ENCODE peak calls at places on chromosomes 7 and 10, in nine cellular contexts. One of them, this sample, is unnamed. For H3K4me1, the result is how much of the 10 kb centered on the place peaks cover.

GRCh38 chr7:94146408-94146807 is 142.3 kb upstream of the BET1 start:
- DNase-seq in aorta: no peak
- DNase-seq in neuronal stem cell: no peak
- DNase-seq in mesendoderm: no peak
- DNase-seq in heart left ventricle: no peak
- DNase-seq in lower lobe of right lung: no peak
- DNase-seq in right cardiac atrium: peak
- DNase-seq in IMR-90: peak
- DNase-seq in PC-3: no peak
- DNase-seq in this sample: no peak

GRCh38 chr7:70037171-70037933 is 439.1 kb downstream of the AUTS2 start:
- DNase-seq in IMR-90: no peak
- DNase-seq in mesendoderm: no peak
- DNase-seq in PC-3: no peak
- DNase-seq in right cardiac atrium: no peak
- DNase-seq in neuronal stem cell: no peak
- DNase-seq in lower lobe of right lung: no peak
- DNase-seq in aorta: no peak
- DNase-seq in heart left ventricle: no peak
- DNase-seq in this sample: no peak

GRCh38 chr7:159026271-159027047 is 118.2 kb downstream of the VIPR2 start:
- DNase-seq in neuronal stem cell: peak
- DNase-seq in lower lobe of right lung: no peak
- DNase-seq in mesendoderm: no peak
- DNase-seq in IMR-90: no peak
- DNase-seq in heart left ventricle: peak
- DNase-seq in PC-3: no peak
- DNase-seq in aorta: no peak
- DNase-seq in right cardiac atrium: no peak
- DNase-seq in this sample: no peak

GRCh38 chr7:138186951-138187351 is 110.7 kb downstream of the AKR1D1 start:
- DNase-seq in neuronal stem cell: peak
- DNase-seq in heart left ventricle: peak
- DNase-seq in IMR-90: peak
- DNase-seq in PC-3: peak
- DNase-seq in right cardiac atrium: no peak
- DNase-seq in mesendoderm: no peak
- DNase-seq in lower lobe of right lung: no peak
- DNase-seq in aorta: no peak
- DNase-seq in this sample: no peak

GRCh38 chr7:142873281-142873784 is 12.2 kb downstream of the TRPV6 start:
- DNase-seq in mesendoderm: peak
- DNase-seq in PC-3: peak
- DNase-seq in neuronal stem cell: no peak
- DNase-seq in aorta: peak
- DNase-seq in lower lobe of right lung: no peak
- DNase-seq in heart left ventricle: no peak
- DNase-seq in IMR-90: no peak
- DNase-seq in right cardiac atrium: no peak
- DNase-seq in this sample: peak

GRCh38 chr10:27948191-27948590 is 50.7 kb downstream of the ODAD2 start:
- DNase-seq in mesendoderm: no peak
- DNase-seq in lower lobe of right lung: no peak
- DNase-seq in IMR-90: no peak
- DNase-seq in right cardiac atrium: no peak
- DNase-seq in aorta: no peak
- DNase-seq in PC-3: no peak
- DNase-seq in heart left ventricle: no peak
- DNase-seq in neuronal stem cell: no peak
- DNase-seq in this sample: no peak

GRCh38 chr7:311131-311680 is 21.2 kb downstream of the FOXL3 start:
- DNase-seq in neuronal stem cell: no peak
- DNase-seq in PC-3: no peak
- DNase-seq in heart left ventricle: no peak
- DNase-seq in right cardiac atrium: no peak
- DNase-seq in IMR-90: no peak
- DNase-seq in aorta: peak
- DNase-seq in lower lobe of right lung: peak
- DNase-seq in mesendoderm: no peak
- DNase-seq in this sample: no peak

GRCh38 chr10:36608866-36609265 is 516.5 kb upstream of the ANKRD30A start:
- DNase-seq in PC-3: peak
- DNase-seq in right cardiac atrium: no peak
- DNase-seq in heart left ventricle: no peak
- DNase-seq in mesendoderm: no peak
- DNase-seq in IMR-90: peak
- DNase-seq in aorta: no peak
- DNase-seq in neuronal stem cell: no peak
- DNase-seq in lower lobe of right lung: no peak
- DNase-seq in this sample: no peak

GRCh38 chr10:69938541-69938991 is 114.1 kb upstream of the MACROH2A2 start:
- DNase-seq in heart left ventricle: no peak
- DNase-seq in lower lobe of right lung: no peak
- DNase-seq in IMR-90: no peak
- DNase-seq in neuronal stem cell: no peak
- DNase-seq in mesendoderm: no peak
- DNase-seq in aorta: no peak
- DNase-seq in PC-3: no peak
- DNase-seq in right cardiac atrium: no peak
- DNase-seq in this sample: peak

GRCh38 chr10:80265740-80266512 is 23.5 kb downstream of the MAT1A start:
- DNase-seq in neuronal stem cell: peak
- DNase-seq in IMR-90: no peak
- DNase-seq in right cardiac atrium: no peak
- DNase-seq in PC-3: no peak
- DNase-seq in lower lobe of right lung: no peak
- DNase-seq in mesendoderm: peak
- DNase-seq in aorta: no peak
- DNase-seq in heart left ventricle: no peak
- DNase-seq in this sample: no peak

GRCh38 chr7:105808703-105809590 is 67.5 kb downstream of the ATXN7L1 start:
- DNase-seq in aorta: no peak
- DNase-seq in lower lobe of right lung: peak
- DNase-seq in heart left ventricle: no peak
- DNase-seq in neuronal stem cell: no peak
- DNase-seq in PC-3: peak
- DNase-seq in IMR-90: peak
- DNase-seq in mesendoderm: no peak
- DNase-seq in right cardiac atrium: no peak
- DNase-seq in this sample: no peak

GRCh38 chr7:22990588-22990949 is 23.4 kb downstream of the HYCC1 start:
- DNase-seq in aorta: no peak
- DNase-seq in right cardiac atrium: no peak
- DNase-seq in mesendoderm: peak
- DNase-seq in IMR-90: peak
- DNase-seq in PC-3: peak
- DNase-seq in lower lobe of right lung: no peak
- DNase-seq in neuronal stem cell: no peak
- DNase-seq in heart left ventricle: no peak
- DNase-seq in this sample: no peak

GRCh38 chr10:119493155-119493554 is 49.4 kb downstream of the RGS10 start:
- DNase-seq in neuronal stem cell: no peak
- DNase-seq in IMR-90: no peak
- DNase-seq in lower lobe of right lung: no peak
- DNase-seq in aorta: no peak
- DNase-seq in heart left ventricle: no peak
- DNase-seq in right cardiac atrium: no peak
- DNase-seq in mesendoderm: no peak
- DNase-seq in PC-3: no peak
- DNase-seq in this sample: no peak

GRCh38 chr7:75951506-75951905 is 36.6 kb downstream of the POR start:
- DNase-seq in lower lobe of right lung: peak
- DNase-seq in aorta: no peak
- DNase-seq in right cardiac atrium: peak
- DNase-seq in neuronal stem cell: no peak
- DNase-seq in heart left ventricle: no peak
- DNase-seq in mesendoderm: no peak
- DNase-seq in IMR-90: peak
- DNase-seq in PC-3: peak
- DNase-seq in this sample: no peak

GRCh38 chr7:28083998-28084985 is 96.3 kb downstream of the JAZF1 start:
- DNase-seq in neuronal stem cell: no peak
- DNase-seq in aorta: no peak
- DNase-seq in PC-3: no peak
- DNase-seq in right cardiac atrium: no peak
- DNase-seq in lower lobe of right lung: no peak
- DNase-seq in mesendoderm: no peak
- DNase-seq in heart left ventricle: no peak
- DNase-seq in IMR-90: no peak
- DNase-seq in this sample: no peak
- H3K4me1 ChIP-seq in neuronal stem cell: under half
- H3K4me1 ChIP-seq in aorta: under half
- H3K4me1 ChIP-seq in PC-3: under half
- H3K4me1 ChIP-seq in right cardiac atrium: under half
- H3K4me1 ChIP-seq in lower lobe of right lung: under half
- H3K4me1 ChIP-seq in mesendoderm: under half
- H3K4me1 ChIP-seq in heart left ventricle: under half
- H3K4me1 ChIP-seq in IMR-90: under half
- H3K4me1 ChIP-seq in this sample: under half

DNA sequence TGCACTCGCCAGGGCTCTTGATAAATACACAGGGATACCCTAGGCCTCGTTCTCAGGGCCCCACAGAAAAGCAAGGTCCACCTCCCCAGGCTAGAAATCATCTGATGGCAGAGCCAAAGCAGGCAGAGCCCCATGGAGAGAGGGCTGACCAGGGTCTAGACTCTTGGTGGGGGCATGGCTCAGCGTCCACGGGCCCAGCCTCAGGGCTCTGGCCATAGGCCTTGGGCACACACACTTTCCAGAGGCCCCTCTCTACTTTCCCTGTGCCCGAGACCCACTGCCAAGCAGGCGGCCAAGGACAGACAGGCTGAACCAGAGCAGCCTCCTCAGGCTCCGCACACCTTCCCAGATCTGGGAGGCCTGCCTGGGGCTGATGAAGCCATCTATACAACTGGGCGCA is 64.8 kb downstream of the FAM53B start:
- DNase-seq in lower lobe of right lung: peak
- DNase-seq in mesendoderm: no peak
- DNase-seq in right cardiac atrium: peak
- DNase-seq in PC-3: no peak
- DNase-seq in neuronal stem cell: no peak
- DNase-seq in IMR-90: no peak
- DNase-seq in heart left ventricle: no peak
- DNase-seq in aorta: no peak
- DNase-seq in this sample: no peak
- H3K27ac ChIP-seq in lower lobe of right lung: peak
- H3K27ac ChIP-seq in mesendoderm: no peak
- H3K27ac ChIP-seq in right cardiac atrium: peak
- H3K27ac ChIP-seq in PC-3: no peak
- H3K27ac ChIP-seq in neuronal stem cell: no peak
- H3K27ac ChIP-seq in IMR-90: no peak
- H3K27ac ChIP-seq in heart left ventricle: peak
- H3K27ac ChIP-seq in aorta: no peak
- H3K27ac ChIP-seq in this sample: no peak

GRCh38 chr7:132351858-132352539 is 224.3 kb downstream of the PLXNA4 start:
- DNase-seq in heart left ventricle: no peak
- DNase-seq in lower lobe of right lung: no peak
- DNase-seq in mesendoderm: no peak
- DNase-seq in neuronal stem cell: no peak
- DNase-seq in right cardiac atrium: peak
- DNase-seq in IMR-90: no peak
- DNase-seq in PC-3: no peak
- DNase-seq in aorta: peak
- DNase-seq in this sample: no peak
- H3K4me3 ChIP-seq in heart left ventricle: peak
- H3K4me3 ChIP-seq in lower lobe of right lung: no peak
- H3K4me3 ChIP-seq in mesendoderm: no peak
- H3K4me3 ChIP-seq in neuronal stem cell: no peak
- H3K4me3 ChIP-seq in right cardiac atrium: no peak
- H3K4me3 ChIP-seq in IMR-90: no peak
- H3K4me3 ChIP-seq in PC-3: no peak
- H3K4me3 ChIP-seq in aorta: peak
- H3K4me3 ChIP-seq in this sample: no peak

GRCh38 chr10:103155485-103156085 is 37.5 kb downstream of the NT5C2 start:
- DNase-seq in neuronal stem cell: no peak
- DNase-seq in heart left ventricle: no peak
- DNase-seq in lower lobe of right lung: no peak
- DNase-seq in right cardiac atrium: no peak
- DNase-seq in mesendoderm: no peak
- DNase-seq in aorta: no peak
- DNase-seq in PC-3: no peak
- DNase-seq in IMR-90: no peak
- DNase-seq in this sample: no peak
- H3K4me1 ChIP-seq in neuronal stem cell: under half
- H3K4me1 ChIP-seq in heart left ventricle: under half
- H3K4me1 ChIP-seq in lower lobe of right lung: under half
- H3K4me1 ChIP-seq in right cardiac atrium: under half
- H3K4me1 ChIP-seq in mesendoderm: under half
- H3K4me1 ChIP-seq in aorta: under half
- H3K4me1 ChIP-seq in PC-3: under half
- H3K4me1 ChIP-seq in IMR-90: under half
- H3K4me1 ChIP-seq in this sample: under half

DNA sequence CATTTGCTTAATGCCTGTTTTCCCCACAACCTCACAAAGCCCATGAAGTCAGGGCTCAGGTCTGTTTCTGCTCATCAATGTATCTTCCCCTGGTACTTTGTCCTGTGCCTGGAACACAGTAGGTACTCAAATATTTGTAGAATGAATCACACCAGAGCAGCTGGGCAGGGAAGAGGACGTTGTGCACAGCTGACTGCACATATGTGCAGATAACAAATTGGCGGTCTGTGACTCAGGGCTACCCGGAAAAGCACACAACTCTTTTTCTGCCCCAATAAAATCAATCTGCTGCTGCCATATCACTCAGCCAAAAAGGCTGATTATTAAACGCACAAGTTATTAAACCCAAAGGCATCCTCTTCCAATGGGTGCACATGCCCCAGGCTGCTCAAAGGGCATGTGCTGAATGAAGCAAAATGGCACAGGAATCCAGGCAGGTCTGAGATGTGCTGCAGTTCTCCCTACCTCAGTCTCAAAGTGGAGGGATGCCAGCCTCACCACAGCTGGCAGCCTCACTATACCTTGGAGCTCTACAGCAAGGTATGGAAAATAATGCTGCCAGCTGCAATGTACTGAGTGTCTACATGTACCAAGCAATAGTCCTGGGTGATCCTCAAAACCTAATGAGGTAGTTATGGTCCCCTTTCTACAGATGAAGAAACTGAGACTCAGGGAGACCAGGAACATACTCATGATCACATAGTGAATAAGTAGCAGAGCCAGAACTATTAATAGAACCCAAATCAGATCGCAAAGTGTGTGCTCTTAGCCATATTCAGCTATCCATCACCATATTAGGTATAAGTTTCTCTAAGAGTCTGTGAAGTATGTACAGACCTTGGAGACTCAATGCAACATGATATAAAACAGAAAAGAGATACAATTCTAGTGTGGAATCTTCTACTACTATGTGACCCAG is 43.4 kb downstream of the SORBS1 start:
- DNase-seq in PC-3: peak
- DNase-seq in right cardiac atrium: no peak
- DNase-seq in neuronal stem cell: no peak
- DNase-seq in heart left ventricle: no peak
- DNase-seq in aorta: no peak
- DNase-seq in lower lobe of right lung: no peak
- DNase-seq in mesendoderm: no peak
- DNase-seq in IMR-90: peak
- DNase-seq in this sample: peak
- H3K27ac ChIP-seq in PC-3: peak
- H3K27ac ChIP-seq in right cardiac atrium: peak
- H3K27ac ChIP-seq in neuronal stem cell: no peak
- H3K27ac ChIP-seq in heart left ventricle: peak
- H3K27ac ChIP-seq in aorta: peak
- H3K27ac ChIP-seq in lower lobe of right lung: no peak
- H3K27ac ChIP-seq in mesendoderm: no peak
- H3K27ac ChIP-seq in IMR-90: no peak
- H3K27ac ChIP-seq in this sample: peak